ENCODE peak calls at places on chromosomes 6 and 20, in ten cellular contexts. O is tibial nerve; D is GM04504; X is dermis microvascular lymphatic vessel endothelial cell; W is astrocyte of the spinal cord; L is A673; J is activated naive CD4-positive, alpha-beta T cell treated with Interleukin-2 at 50 U/mL for 16 hours; R is ELF-1; Q is iris pigment epithelial cell; V is neuronal stem cell. B is an unnamed sample.

GRCh38 chr6:113083947-113084346 is 736.8 kb downstream of the RFPL4B start:
- DNase-seq in J (no peak), R (no peak), W (no peak), X (no peak), O (no peak), V (no peak), D (no peak), L (no peak), Q (no peak), B (no peak)

GRCh38 chr20:48180637-48181036 is 395.4 kb upstream of the SULF2 start:
- DNase-seq in X (peak; percentile 15), W (peak; percentile 81), Q (peak; percentile 81), J (no peak), V (no peak), D (no peak), R (no peak), O (no peak), L (no peak), B (peak; percentile 20)

GRCh38 chr6:44563397-44563796 is 175.9 kb downstream of the CDC5L start:
- DNase-seq in W (peak; percentile 57), R (no peak), X (peak; percentile 39), V (no peak), J (peak; percentile 6), Q (peak; percentile 76), D (no peak), L (no peak), O (peak; percentile 26), B (no peak)

GRCh38 chr20:62551408-62552323 is 75.9 kb upstream of the GATA5 start:
- DNase-seq in Q (no peak), X (no peak), O (no peak), R (no peak), V (no peak), W (no peak), L (no peak), D (no peak), J (no peak), B (no peak)

GRCh38 chr6:81362246-81362645 is 390.2 kb downstream of the TENT5A start:
- DNase-seq in L (no peak), J (no peak), X (no peak), V (no peak), Q (peak; percentile 35), O (no peak), R (no peak), D (no peak), W (peak; percentile 92), B (no peak)

GRCh38 chr6:144406796-144407195 is 121.7 kb downstream of the UTRN start:
- DNase-seq in V (no peak), O (no peak), R (no peak), J (no peak), X (no peak), Q (no peak), D (no peak), W (no peak), L (no peak), B (no peak)

GRCh38 chr6:157434349-157435016 is 53.5 kb downstream of the ZDHHC14 start:
- DNase-seq in R (no peak), W (no peak), V (no peak), J (no peak), L (no peak), D (no peak), Q (peak; percentile 35), O (peak; percentile 39), X (no peak), B (no peak)

GRCh38 chr20:63517376-63518309 is 2.9 kb upstream of the PPDPF start:
- DNase-seq in L (no peak), V (no peak), X (no peak), D (no peak), W (no peak), O (no peak), J (no peak), Q (no peak), R (no peak), B (no peak)